ENCODE peak calls at places on chromosomes 13 and 19, in four cellular contexts. T is mammary epithelial cell, A is AG04449, L is left ventricle myocardium inferior. M is an unnamed sample.

GRCh38 chr13:27465611-27466010 is 15.2 kb upstream of the MTIF3 start:
- DNase-seq in A (no peak), T (no peak), L (no peak), M (no peak)

GRCh38 chr13:100818706-100819105 is 144.1 kb upstream of the TMTC4 start:
- DNase-seq in L (no peak), T (no peak), A (no peak), M (no peak)

GRCh38 chr13:38514575-38514974 is 164.9 kb downstream of the UFM1 start:
- DNase-seq in L (no peak), T (no peak), A (no peak), M (no peak)

GRCh38 chr19:16441661-16442071 is 30.1 kb downstream of the EPS15L1 start:
- DNase-seq in A (no peak), L (no peak), T (no peak), M (no peak)

GRCh38 chr19:54959840-54960239 is 6.3 kb upstream of the NLRP2 start:
- DNase-seq in A (no peak), T (no peak), L (no peak), M (no peak)

GRCh38 chr19:48997972-48998371 is 4.3 kb downstream of the RUVBL2 start:
- DNase-seq in A (no peak), T (no peak), L (no peak), M (no peak)

GRCh38 chr13:23980160-23980551 is 82.9 kb upstream of the C1QTNF9B start:
- DNase-seq in T (peak), A (no peak), L (peak), M (no peak)

GRCh38 chr13:37797606-37798005 is 72.0 kb downstream of the TRPC4 start:
- DNase-seq in T (no peak), L (no peak), A (no peak), M (no peak)

GRCh38 chr13:59680429-59681024 is 483.2 kb downstream of the DIAPH3 start:
- DNase-seq in A (no peak), L (no peak), T (peak), M (no peak)

GRCh38 chr13:49530452-49530851 is 34.7 kb downstream of the PHF11 start:
- DNase-seq in L (no peak), A (no peak), T (no peak), M (no peak)

GRCh38 chr19:16330811-16331690 is 6.4 kb downstream of the KLF2 start:
- DNase-seq in L (no peak), A (no peak), T (no peak), M (no peak)

GRCh38 chr13:24605923-24606372 is 74.3 kb upstream of the ATP12A start:
- DNase-seq in T (peak), A (no peak), L (no peak), M (no peak)

GRCh38 chr13:57345526-57345925 is 178.5 kb downstream of the PRR20E start:
- DNase-seq in L (no peak), A (no peak), T (no peak), M (no peak)

GRCh38 chr19:45322311-45322710 is 364 bp downstream of the CKM start:
- DNase-seq in L (no peak), A (no peak), T (no peak), M (no peak)

GRCh38 chr13:35283856-35284255 is 192.6 kb downstream of the MAB21L1 start:
- DNase-seq in A (no peak), L (no peak), T (peak), M (peak)

GRCh38 chr19:16940626-16941025 is 51.8 kb downstream of the F2RL3 start:
- DNase-seq in L (no peak), T (no peak), A (no peak), M (no peak)

GRCh38 chr13:51814825-51815650 is 11.1 kb upstream of the DHRS12 start:
- DNase-seq in A (no peak), T (peak), L (peak), M (no peak)
- H3K4me3 ChIP-seq in A (peak), T (peak), L (peak), M (peak)

GRCh38 chr19:2083174-2083854 is 12.8 kb downstream of the MOB3A start:
- DNase-seq in L (no peak), T (no peak), A (no peak), M (no peak)
- H3K4me3 ChIP-seq in L (peak), T (no peak), A (no peak), M (no peak)

DNA sequence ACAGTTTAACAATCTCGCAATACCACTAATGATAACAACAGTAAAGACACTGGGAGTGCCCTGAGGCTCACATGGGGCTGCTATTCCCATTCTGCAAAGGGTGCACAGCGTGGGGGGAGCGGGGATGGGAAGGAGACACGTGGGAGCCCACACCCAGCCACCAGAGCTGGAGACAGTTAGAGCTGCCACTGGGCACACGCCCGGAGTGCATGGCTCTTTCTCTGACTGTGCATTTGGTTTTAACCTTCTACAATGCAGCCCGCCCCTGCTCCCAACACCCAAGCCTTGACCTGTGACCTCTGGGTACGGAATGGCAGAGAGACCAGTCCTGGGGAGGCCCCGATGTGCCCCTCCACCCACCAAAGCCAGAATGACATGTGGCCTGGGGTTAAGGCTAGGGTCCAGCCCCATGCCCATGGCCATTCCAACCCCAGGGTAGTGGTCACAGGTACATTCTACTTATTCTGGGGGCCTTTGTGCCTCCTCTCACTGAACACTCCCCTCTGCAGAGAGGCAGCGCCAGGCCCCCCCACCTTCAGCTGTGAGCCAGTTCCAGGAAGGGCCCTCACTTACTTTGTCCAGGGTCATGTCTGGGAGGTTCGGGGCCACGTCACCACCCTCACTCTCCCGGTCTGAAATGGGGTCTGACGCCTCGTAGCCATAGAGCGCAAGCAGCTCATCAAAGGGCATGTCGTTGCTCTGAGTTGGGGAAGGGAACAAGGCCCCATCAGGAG is 17.1 kb downstream of the MIER2 start:
- DNase-seq in A (no peak), L (no peak), T (no peak), M (no peak)
- H3K4me3 ChIP-seq in A (no peak), L (no peak), T (no peak), M (no peak)

DNA sequence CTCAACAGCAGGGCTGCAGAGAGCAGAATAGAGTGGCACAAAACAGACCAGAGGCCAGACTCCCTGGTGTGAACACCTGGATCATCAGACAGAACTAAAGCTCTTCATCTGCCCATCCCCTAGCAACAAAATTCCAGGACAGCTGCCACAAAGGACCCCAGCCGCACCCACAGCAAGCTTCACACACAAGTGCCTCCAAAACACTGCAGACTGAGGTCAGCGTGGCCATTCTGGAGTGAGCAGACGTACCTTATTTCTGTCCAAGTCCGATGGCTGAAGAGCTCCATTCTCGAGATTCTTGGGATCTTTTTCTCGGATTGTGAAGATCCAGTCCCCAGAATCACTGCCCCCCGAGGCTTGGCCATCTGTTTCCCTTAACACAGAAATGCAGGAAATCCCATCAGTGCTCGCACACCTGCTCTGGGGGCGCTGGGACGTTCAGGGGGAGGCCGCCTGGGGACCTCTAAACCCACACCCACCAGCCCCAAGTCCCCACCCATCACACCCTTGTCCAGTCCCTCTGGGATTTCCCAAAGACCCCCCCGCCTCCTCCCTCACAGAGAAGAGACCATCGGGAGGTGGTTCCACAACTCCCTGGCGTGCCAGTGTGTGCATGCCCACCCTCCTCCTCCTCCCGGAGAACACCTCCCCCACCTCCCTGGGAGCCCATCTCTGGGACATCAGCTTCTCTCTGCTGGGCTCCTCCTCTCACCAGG is 115.2 kb downstream of the STK24 start:
- DNase-seq in A (no peak), T (no peak), L (peak), M (no peak)
- H3K4me3 ChIP-seq in A (no peak), T (no peak), L (no peak), M (no peak)

DNA sequence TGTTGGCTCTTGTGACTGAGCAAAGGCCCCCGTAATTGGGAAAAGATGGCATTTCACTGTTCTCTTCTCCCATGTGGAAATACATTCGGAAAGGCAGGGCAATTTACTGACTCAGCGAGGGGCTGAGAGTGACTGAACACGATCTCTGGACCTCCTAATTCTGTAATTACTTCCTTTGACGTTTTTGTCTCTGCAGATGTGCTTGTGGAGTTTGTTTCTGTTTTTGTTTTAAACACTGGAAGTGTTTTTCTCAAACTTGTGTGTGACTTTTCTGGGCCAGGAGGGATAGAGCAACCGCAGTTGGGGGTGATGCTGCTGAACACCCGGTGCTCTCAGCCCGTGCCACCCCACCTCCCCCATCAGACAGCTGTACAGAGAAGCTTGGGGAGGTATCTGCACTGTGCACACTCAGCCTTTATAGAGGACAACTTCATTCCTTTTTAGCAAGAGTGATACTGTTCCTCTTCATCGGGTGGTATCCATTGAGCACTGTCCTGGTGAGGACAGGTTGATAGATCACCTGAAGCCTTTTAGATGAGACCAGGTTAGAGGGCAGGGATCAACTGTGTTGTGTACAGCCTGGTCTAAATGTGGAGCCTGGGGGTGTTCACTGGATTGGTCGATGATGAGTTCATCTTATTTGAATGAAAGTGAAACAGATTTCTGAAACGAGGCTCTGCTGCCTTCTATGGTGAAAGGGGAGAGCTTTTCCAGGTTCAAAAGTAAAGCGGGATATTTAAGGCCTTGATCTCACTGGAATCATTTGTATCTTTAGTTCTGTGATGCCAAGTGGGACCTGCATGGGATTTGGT is 117.4 kb downstream of the ESD start:
- DNase-seq in A (no peak), L (no peak), T (no peak), M (peak)
- H3K4me3 ChIP-seq in A (peak), L (peak), T (no peak), M (peak)

GRCh38 chr13:113860579-113861432 is 3.1 kb downstream of the GAS6 start:
- DNase-seq in A (no peak), T (no peak), L (no peak), M (no peak)

GRCh38 chr13:113860051-113860471 is 3.8 kb downstream of the GAS6 start:
- DNase-seq in L (no peak), T (no peak), A (no peak), M (no peak)

GRCh38 chr13:113862191-113862765 is 1.6 kb downstream of the GAS6 start:
- DNase-seq in L (no peak), A (no peak), T (peak), M (no peak)

GRCh38 chr13:113862766-113863510 is 938 bp downstream of the GAS6 start:
- DNase-seq in A (no peak), L (peak), T (no peak), M (no peak)

DNA sequence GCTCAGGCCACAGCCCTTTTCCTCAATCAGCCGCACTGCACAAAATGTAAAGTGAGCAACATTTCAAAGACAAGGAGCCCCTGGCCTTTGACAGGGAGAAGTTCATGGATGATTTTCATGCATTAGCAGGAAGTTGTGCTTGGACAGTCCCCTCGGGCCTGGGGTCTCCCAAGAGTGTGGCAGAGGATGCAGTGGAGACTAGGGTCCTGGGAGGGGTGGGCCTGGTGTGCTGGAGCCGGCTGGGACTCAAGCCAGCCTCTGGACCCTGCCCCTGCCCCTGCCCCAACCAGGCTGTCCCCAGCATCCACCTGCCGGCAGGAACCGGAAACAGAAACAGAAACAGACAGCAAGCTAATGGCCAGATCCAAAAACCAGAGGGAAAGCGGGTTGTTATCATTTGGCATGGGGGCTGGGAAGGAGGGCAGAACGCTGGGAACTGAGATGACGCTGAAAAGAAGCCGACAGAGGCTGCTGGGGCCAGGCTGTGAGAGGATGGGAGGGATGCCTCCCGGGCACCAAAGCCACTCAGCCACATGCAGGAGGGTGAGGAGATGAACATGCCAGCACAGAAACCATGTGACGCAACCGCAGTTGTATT is 2.3 kb downstream of the GAS6 start:
- DNase-seq in L (no peak), T (peak), A (no peak), M (no peak)
- H3K4me3 ChIP-seq in L (peak), T (peak), A (peak), M (peak)

GRCh38 chr19:4352701-4353121 is 9.3 kb downstream of the MPND start:
- DNase-seq in T (no peak), A (no peak), L (no peak), M (no peak)

GRCh38 chr19:4354282-4354681 is 10.9 kb downstream of the MPND start:
- DNase-seq in A (no peak), T (no peak), L (no peak), M (no peak)

GRCh38 chr19:4350726-4351125 is 7.4 kb downstream of the MPND start:
- DNase-seq in T (no peak), L (no peak), A (no peak), M (no peak)

GRCh38 chr19:4347521-4347920 is 4.2 kb downstream of the MPND start:
- DNase-seq in A (no peak), L (no peak), T (no peak), M (no peak)

GRCh38 chr19:4350111-4350510 is 6.7 kb downstream of the MPND start:
- DNase-seq in A (no peak), L (no peak), T (no peak), M (no peak)
- H3K4me3 ChIP-seq in A (no peak), L (no peak), T (no peak), M (no peak)

M was measured in skeletal muscle cell.